ENCODE peak calls at places on chromosomes 4 and X, in eight cellular contexts. H is left lung; I is transverse colon; R is CD8-positive, alpha-beta memory T cell; Z is neural progenitor cell; X is fibroblast of lung; W is right lobe of liver; M is HAP-1. K is an unnamed sample. For H3K4me1 and H3K9me3, the result is how much of the 10 kb centered on the place peaks cover.

GRCh38 chr4:141580523-141580922 is 55.9 kb upstream of the IL15 start:
- DNase-seq in M (no peak), R (no peak), X (no peak), H (no peak), Z (peak), I (no peak), W (no peak), K (no peak)

GRCh38 chr4:107876096-107876495 is 51.4 kb downstream of the SGMS2 start:
- DNase-seq in Z (no peak), W (no peak), R (no peak), X (no peak), H (no peak), I (no peak), M (no peak), K (no peak)

GRCh38 chr4:102503301-102503746 is 2.2 kb downstream of the NFKB1 start:
- DNase-seq in Z (no peak), X (no peak), H (no peak), W (no peak), M (no peak), R (peak), I (no peak), K (no peak)

GRCh38 chrX:48579259-48579658 is 5.0 kb downstream of the RBM3 start:
- DNase-seq in W (no peak), I (no peak), Z (no peak), R (no peak), H (no peak), X (no peak), M (no peak), K (no peak)

GRCh38 chr4:113869743-113870375 is 108.3 kb upstream of the CAMK2D start:
- DNase-seq in W (no peak), X (peak), I (no peak), R (no peak), H (no peak), M (no peak), Z (no peak), K (no peak)

GRCh38 chr4:32909722-32910121 is 2189.6 kb downstream of the PCDH7 start:
- DNase-seq in I (no peak), H (no peak), X (no peak), R (no peak), W (no peak), M (peak), Z (peak), K (no peak)

GRCh38 chr4:183449193-183449888 is 4.9 kb downstream of the CDKN2AIP start:
- DNase-seq in Z (no peak), M (no peak), W (no peak), X (peak), I (no peak), H (no peak), R (no peak), K (no peak)

GRCh38 chrX:10902001-10902400 is 209.1 kb upstream of the HCCS start:
- DNase-seq in X (peak), M (no peak), W (no peak), I (no peak), H (no peak), Z (no peak), R (no peak), K (no peak)

GRCh38 chr4:175639346-175639745 is 172.7 kb downstream of the GPM6A start:
- DNase-seq in Z (no peak), H (no peak), X (peak), W (no peak), R (no peak), I (no peak), M (no peak), K (no peak)

GRCh38 chr4:176238157-176238608 is 30.8 kb downstream of the ASB5 start:
- DNase-seq in X (peak), I (no peak), W (no peak), Z (no peak), R (no peak), H (no peak), M (no peak), K (no peak)

GRCh38 chr4:3413675-3414420 is 27.9 kb upstream of the HGFAC start:
- DNase-seq in X (no peak), Z (peak), R (no peak), I (no peak), H (peak), M (peak), W (peak), K (peak)

GRCh38 chrX:45771114-45771513 is 570.4 kb upstream of the DIPK2B start:
- DNase-seq in X (peak), Z (no peak), W (no peak), R (no peak), M (peak), I (peak), H (peak), K (peak)

GRCh38 chrX:63761639-63762038 is 23.4 kb downstream of the ARHGEF9 start:
- DNase-seq in X (no peak), R (no peak), Z (no peak), W (no peak), H (no peak), M (no peak), I (no peak), K (no peak)
- H3K4me1 ChIP-seq in X (under half), R (under half), Z (under half), W (under half), H (under half), M (under half), I (under half), K (under half)

DNA sequence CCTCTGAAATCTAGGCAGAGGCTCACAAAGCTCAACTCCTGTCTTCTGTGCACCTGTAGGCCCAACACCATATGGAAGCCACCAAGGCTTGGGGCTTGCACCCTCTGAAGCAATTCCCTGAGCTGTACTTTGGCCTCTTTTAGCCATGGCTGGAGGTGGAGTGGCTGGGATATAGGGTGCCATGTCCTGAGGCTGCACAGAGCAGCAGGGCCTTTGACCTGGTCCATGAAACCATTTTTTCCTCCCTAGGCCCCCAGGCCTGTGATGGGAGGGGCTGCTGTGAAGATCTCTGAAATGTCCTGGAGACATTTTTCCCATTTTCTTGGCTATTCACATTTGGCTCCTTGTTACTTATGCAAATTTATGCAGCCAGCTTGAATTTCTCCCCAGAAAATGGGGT is 20.9 kb upstream of the COL25A1 start:
- DNase-seq in M (no peak), Z (no peak), W (no peak), I (no peak), R (no peak), H (no peak), X (no peak), K (no peak)
- H3K9me3 ChIP-seq in M (under half), Z (under half), W (under half), I (under half), R (under half), H (under half), X (under half), K (under half)

GRCh38 chr4:663046-663437 is 11.0 kb downstream of the ATP5ME start:
- DNase-seq in H (no peak), M (no peak), Z (no peak), R (no peak), W (no peak), X (no peak), I (no peak), K (peak)
- H3K4me3 ChIP-seq in H (peak), M (peak), Z (peak), R (peak), W (peak), X (no peak), I (peak), K (peak)

GRCh38 chr4:40586034-40586433 is 43.6 kb downstream of the RBM47 start:
- DNase-seq in X (peak), I (no peak), W (no peak), H (no peak), M (no peak), Z (no peak), R (no peak), K (no peak)

GRCh38 chr4:40583850-40584439 is 45.7 kb downstream of the RBM47 start:
- DNase-seq in R (no peak), X (no peak), I (no peak), W (no peak), Z (no peak), H (no peak), M (no peak), K (no peak)

GRCh38 chr4:40585201-40585789 is 44.4 kb downstream of the RBM47 start:
- DNase-seq in H (no peak), X (no peak), R (no peak), I (no peak), M (peak), Z (no peak), W (no peak), K (no peak)

GRCh38 chr4:40586729-40587128 is 42.9 kb downstream of the RBM47 start:
- DNase-seq in X (no peak), M (no peak), W (no peak), R (no peak), I (no peak), Z (no peak), H (peak), K (no peak)

DNA sequence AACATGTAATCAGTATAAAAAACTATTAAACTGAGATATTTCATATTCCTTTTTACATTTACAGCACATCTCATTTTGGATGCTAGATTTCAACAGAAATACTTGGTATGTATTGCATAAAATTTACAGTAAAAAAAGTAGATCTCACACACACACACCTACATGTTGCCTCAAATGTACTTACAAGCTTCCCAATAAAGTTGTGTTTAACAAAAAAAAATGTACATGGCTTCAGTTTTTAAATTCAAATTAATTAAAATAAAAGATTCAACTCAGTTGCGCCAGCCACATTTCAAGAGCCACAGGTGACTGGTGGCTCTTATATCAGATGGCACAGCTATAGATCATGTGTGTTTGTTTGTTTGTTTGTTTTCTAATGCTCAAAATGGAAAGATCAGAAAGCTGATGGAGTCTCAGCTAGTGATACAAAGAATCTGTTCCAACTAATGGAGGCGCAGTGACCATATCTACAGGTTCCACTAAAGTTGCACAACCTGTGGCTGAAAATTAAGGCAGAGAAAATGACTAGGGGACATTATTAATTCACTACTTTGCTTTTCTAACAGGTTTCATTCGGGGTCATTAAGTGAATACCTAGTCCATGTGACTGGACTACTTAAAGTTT is 45.0 kb downstream of the RBM47 start:
- DNase-seq in Z (no peak), W (no peak), X (no peak), I (no peak), M (no peak), R (no peak), H (no peak), K (no peak)
- H3K4me1 ChIP-seq in Z (under half), W (under half), X (under half), I (under half), M (under half), R (under half), H (half or more), K (under half)

GRCh38 chr4:453267-453666 is 45.7 kb downstream of the ZNF721 start:
- DNase-seq in H (no peak), R (no peak), I (no peak), X (no peak), M (no peak), W (no peak), Z (no peak), K (no peak)
- H3K9me3 ChIP-seq in H (half or more), R (half or more), I (half or more), X (under half), M (half or more), W (under half), Z (half or more), K (under half)

GRCh38 chr4:10114147-10114546 is 2.5 kb downstream of the WDR1 start:
- DNase-seq in M (no peak), W (no peak), R (no peak), H (no peak), I (no peak), Z (no peak), X (no peak), K (no peak)
- H3K4me3 ChIP-seq in M (no peak), W (no peak), R (no peak), H (no peak), I (no peak), Z (no peak), X (no peak), K (no peak)

GRCh38 chr4:675036-675804 is 878 bp downstream of the MYL5 start:
- DNase-seq in W (no peak), I (peak), R (no peak), M (no peak), X (no peak), Z (no peak), H (no peak), K (no peak)

GRCh38 chr4:676871-677235 is 2.5 kb downstream of the MYL5 start:
- DNase-seq in R (no peak), I (peak), Z (no peak), X (no peak), W (no peak), H (no peak), M (no peak), K (no peak)

GRCh38 chr4:677431-678293 is 3.3 kb downstream of the MYL5 start:
- DNase-seq in M (no peak), I (peak), H (no peak), Z (no peak), X (no peak), W (no peak), R (no peak), K (no peak)

GRCh38 chr4:674172-675035 is at the start of the genes ATP5ME and MYL5:
- DNase-seq in R (peak), Z (peak), M (peak), H (peak), W (peak), X (peak), I (peak), K (peak)

GRCh38 chr4:675980-676870 is 1.9 kb downstream of the MYL5 start:
- DNase-seq in Z (no peak), M (no peak), R (no peak), I (peak), X (no peak), H (no peak), W (no peak), K (no peak)
- H3K4me1 ChIP-seq in Z (under half), M (under half), R (under half), I (under half), X (under half), H (under half), W (under half), K (under half)

K was measured in RWPE2.